ENCODE peak calls at places on chromosome 19, in seven cellular contexts. V is cardiac fibroblast, A is A549, F is AG04449, M is HFFc6, Q is GF-D8, S is fibroblast of gingiva. L is an unnamed sample.

GRCh38 chr19:38057954-38058690 is 151.1 kb downstream of the SIPA1L3 start:
- DNase-seq in V (no peak), A (peak), F (no peak), M (no peak), Q (no peak), S (no peak), L (no peak)

GRCh38 chr19:44451687-44452086 is 3.4 kb upstream of the ZNF229 start:
- DNase-seq in V (no peak), A (no peak), F (no peak), M (no peak), Q (no peak), S (no peak), L (no peak)

GRCh38 chr19:14686411-14686810 is 3.4 kb upstream of the ZNF333 start:
- DNase-seq in V (peak), A (peak), F (no peak), M (peak), Q (no peak), S (no peak), L (no peak)

GRCh38 chr19:3357362-3357730 is 9.0 kb upstream of the NFIC start:
- DNase-seq in V (no peak), A (no peak), F (no peak), M (no peak), Q (no peak), S (no peak), L (no peak)

GRCh38 chr19:44905437-44906160 is at the start of gene APOE:
- DNase-seq in V (no peak), A (no peak), F (no peak), M (no peak), Q (no peak), S (no peak), L (no peak)

GRCh38 chr19:1445932-1446712 is 3.8 kb upstream of the APC2 start:
- DNase-seq in V (no peak), A (peak), F (no peak), M (no peak), Q (no peak), S (no peak), L (no peak)

GRCh38 chr19:17479325-17479791 is 9.0 kb downstream of the SLC27A1 start:
- DNase-seq in V (peak), A (no peak), F (no peak), M (peak), Q (no peak), S (peak), L (no peak)

GRCh38 chr19:41302624-41303351 is 7.2 kb upstream of the CCDC97 start:
- DNase-seq in V (no peak), A (no peak), F (no peak), M (no peak), Q (no peak), S (no peak), L (no peak)

GRCh38 chr19:8302734-8303133 is 5.4 kb downstream of the CD320 start:
- DNase-seq in V (no peak), A (no peak), F (no peak), M (no peak), Q (no peak), S (no peak), L (peak)

GRCh38 chr19:7917292-7918061 is 2.7 kb upstream of the SNAPC2 start:
- DNase-seq in V (peak), A (peak), F (no peak), M (peak), Q (peak), S (peak), L (no peak)

GRCh38 chr19:14370169-14370998 is 10.9 kb upstream of the ADGRE5 start:
- DNase-seq in V (no peak), A (no peak), F (no peak), M (no peak), Q (no peak), S (no peak), L (no peak)

GRCh38 chr19:7916137-7916907 is 1.7 kb downstream of the TGFBR3L start:
- DNase-seq in V (peak), A (no peak), F (no peak), M (peak), Q (peak), S (no peak), L (no peak)

GRCh38 chr19:7596191-7596937 is 701 bp downstream of the CAMSAP3 start:
- DNase-seq in V (no peak), A (no peak), F (no peak), M (no peak), Q (no peak), S (no peak), L (no peak)

GRCh38 chr19:17107546-17108452 is 32.2 kb downstream of the MYO9B start:
- DNase-seq in V (peak), A (peak), F (peak), M (peak), Q (no peak), S (peak), L (peak)

GRCh38 chr19:33032218-33032781 is 32.4 kb downstream of the RHPN2 start:
- DNase-seq in V (no peak), A (peak), F (no peak), M (no peak), Q (no peak), S (no peak), L (no peak)

GRCh38 chr19:2483484-2484151 is 7.7 kb downstream of the GADD45B start:
- DNase-seq in V (no peak), A (no peak), F (no peak), M (no peak), Q (no peak), S (no peak), L (no peak)

GRCh38 chr19:10478903-10479384 is 24.2 kb downstream of the KEAP1 start:
- DNase-seq in V (peak), A (peak), F (no peak), M (peak), Q (peak), S (peak), L (peak)

GRCh38 chr19:49954092-49954825 is 6.7 kb downstream of the SIGLEC11 start:
- DNase-seq in V (peak), A (no peak), F (no peak), M (no peak), Q (peak), S (no peak), L (no peak)

GRCh38 chr19:13689050-13689449 is 75.3 kb upstream of the MRI1 start:
- DNase-seq in V (peak), A (peak), F (no peak), M (peak), Q (no peak), S (no peak), L (no peak)

GRCh38 chr19:48445256-48445605 is 552 bp upstream of the GRWD1 start:
- DNase-seq in V (peak), A (peak), F (peak), M (peak), Q (peak), S (peak), L (no peak)

GRCh38 chr19:43527860-43528622 is 1.0 kb upstream of the ETHE1 start:
- DNase-seq in V (peak), A (no peak), F (no peak), M (peak), Q (peak), S (peak), L (no peak)

GRCh38 chr19:6730153-6730804 is 7.1 kb downstream of the GPR108 start:
- DNase-seq in V (no peak), A (peak), F (no peak), M (no peak), Q (no peak), S (no peak), L (no peak)

GRCh38 chr19:8150998-8151397 is 1.6 kb upstream of the FBN3 start:
- DNase-seq in V (no peak), A (no peak), F (no peak), M (no peak), Q (no peak), S (no peak), L (no peak)

GRCh38 chr19:45919678-45920077 is 5.1 kb upstream of the NANOS2 start:
- DNase-seq in V (no peak), A (no peak), F (no peak), M (no peak), Q (no peak), S (no peak), L (no peak)

GRCh38 chr19:58392945-58393724 is 2.3 kb upstream of the RNF225 start:
- DNase-seq in V (no peak), A (no peak), F (no peak), M (no peak), Q (no peak), S (no peak), L (no peak)

GRCh38 chr19:29263305-29264080 is 50.5 kb upstream of the UQCRFS1 start:
- DNase-seq in V (peak), A (peak), F (no peak), M (peak), Q (no peak), S (no peak), L (no peak)

GRCh38 chr19:39413269-39413902 is 917 bp downstream of the PLEKHG2 start:
- DNase-seq in V (peak), A (peak), F (no peak), M (no peak), Q (no peak), S (peak), L (no peak)

GRCh38 chr19:39160523-39160861 is 34.9 kb downstream of the PAK4 start:
- DNase-seq in V (peak), A (no peak), F (no peak), M (no peak), Q (no peak), S (peak), L (no peak)

GRCh38 chr19:54035215-54036178 is 28.2 kb downstream of the VSTM1 start:
- DNase-seq in V (peak), A (peak), F (peak), M (peak), Q (no peak), S (peak), L (no peak)

GRCh38 chr19:48329167-48329891 is 4.0 kb downstream of the EMP3 start:
- DNase-seq in V (peak), A (no peak), F (no peak), M (peak), Q (peak), S (no peak), L (no peak)

GRCh38 chr19:31233288-31233687 is 115.9 kb downstream of the TSHZ3 start:
- DNase-seq in V (peak), A (no peak), F (no peak), M (no peak), Q (no peak), S (no peak), L (no peak)

GRCh38 chr19:18418725-18419194 is 438 bp upstream of the SSBP4 start:
- DNase-seq in V (peak), A (no peak), F (no peak), M (peak), Q (peak), S (peak), L (peak)

GRCh38 chr19:787551-787950 is 9.7 kb upstream of the PTBP1 start:
- DNase-seq in V (no peak), A (no peak), F (no peak), M (no peak), Q (no peak), S (no peak), L (no peak)

GRCh38 chr19:17873661-17874422 is 2.1 kb downstream of the SLC5A5 start:
- DNase-seq in V (peak), A (peak), F (no peak), M (no peak), Q (no peak), S (no peak), L (no peak)

GRCh38 chr19:5155586-5156210 is 184.9 kb downstream of the PTPRS start:
- DNase-seq in V (no peak), A (no peak), F (no peak), M (no peak), Q (no peak), S (no peak), L (no peak)

L was measured in osteocyte.